ENCODE peak calls at places on chromosome 21, in six cellular contexts. K, T, Q, O, L and C are unnamed samples.

GRCh38 chr21:38037416-38037815 is 121.2 kb upstream of the KCNJ6 start:
- DNase-seq in K (no peak), T (peak; percentile 39), Q (no peak), O (no peak), L (no peak), C (no peak)

GRCh38 chr21:35924714-35925301 is 135.5 kb downstream of the SETD4 start:
- DNase-seq in K (no peak), T (peak; percentile 96), Q (no peak), O (no peak), L (no peak), C (no peak)

GRCh38 chr21:33266050-33266783 is at the start of gene IL10RB:
- DNase-seq in K (peak; percentile 64), T (peak; percentile 54), Q (no peak), O (peak; percentile 93), L (peak; percentile 77), C (peak; percentile 85)

GRCh38 chr21:33539612-33540011 is 2.3 kb downstream of the GART start:
- DNase-seq in K (no peak), T (peak; percentile 35), Q (no peak), O (no peak), L (no peak), C (no peak)

GRCh38 chr21:45380566-45380965 is 24.4 kb upstream of the COL18A1 start:
- DNase-seq in K (no peak), T (no peak), Q (no peak), O (peak; percentile 64), L (no peak), C (peak; percentile 52)

GRCh38 chr21:36596174-36596573 is 102.7 kb upstream of the SIM2 start:
- DNase-seq in K (no peak), T (no peak), Q (no peak), O (no peak), L (no peak), C (no peak)

GRCh38 chr21:15293251-15293650 is 228.5 kb upstream of the NRIP1 start:
- DNase-seq in K (no peak), T (peak; percentile 96), Q (peak; percentile 28), O (no peak), L (no peak), C (no peak)

GRCh38 chr21:42041246-42041645 is 29.9 kb upstream of the UMODL1 start:
- DNase-seq in K (no peak), T (no peak), Q (no peak), O (no peak), L (no peak), C (no peak)

GRCh38 chr21:46486481-46487000 is 27.9 kb downstream of the DIP2A start:
- DNase-seq in K (no peak), T (no peak), Q (no peak), O (no peak), L (no peak), C (no peak)

GRCh38 chr21:27818847-27819246 is 852.0 kb upstream of the ADAMTS5 start:
- DNase-seq in K (no peak), T (no peak), Q (no peak), O (no peak), L (no peak), C (no peak)

GRCh38 chr21:45618846-45619485 is 24.6 kb upstream of the PCBP3 start:
- DNase-seq in K (no peak), T (peak; percentile 9), Q (no peak), O (peak; percentile 55), L (no peak), C (peak; percentile 33)

GRCh38 chr21:16634522-16634914 is 878.3 kb upstream of the CXADR start:
- DNase-seq in K (no peak), T (no peak), Q (no peak), O (no peak), L (no peak), C (no peak)

GRCh38 chr21:14889080-14889805 is 175.6 kb downstream of the NRIP1 start:
- DNase-seq in K (no peak), T (peak; percentile 80), Q (no peak), O (no peak), L (no peak), C (no peak)

GRCh38 chr21:42406201-42406601 is 2.5 kb downstream of the UBASH3A start:
- DNase-seq in K (no peak), T (no peak), Q (no peak), O (peak; percentile 87), L (peak; percentile 85), C (no peak)

GRCh38 chr21:34707876-34708325 is 39.1 kb downstream of the CLIC6 start:
- DNase-seq in K (peak; percentile 3), T (no peak), Q (no peak), O (no peak), L (peak; percentile 81), C (no peak)

GRCh38 chr21:38760017-38760761 is 45.5 kb upstream of the ETS2 start:
- DNase-seq in K (no peak), T (peak; percentile 77), Q (no peak), O (no peak), L (no peak), C (no peak)

GRCh38 chr21:15272591-15272990 is 207.8 kb upstream of the NRIP1 start:
- DNase-seq in K (no peak), T (peak; percentile 80), Q (no peak), O (no peak), L (no peak), C (no peak)

GRCh38 chr21:35144978-35145377 is 95.9 kb upstream of the RUNX1 start:
- DNase-seq in K (no peak), T (no peak), Q (no peak), O (no peak), L (no peak), C (no peak)

GRCh38 chr21:36249576-36250422 is 70.2 kb upstream of the MORC3 start:
- DNase-seq in K (no peak), T (no peak), Q (no peak), O (no peak), L (no peak), C (no peak)

GRCh38 chr21:45990741-45991605 is 9.4 kb downstream of the COL6A1 start:
- DNase-seq in K (no peak), T (no peak), Q (no peak), O (peak; percentile 86), L (no peak), C (peak; percentile 55)

GRCh38 chr21:46159841-46160562 is 4.6 kb upstream of the FTCD start:
- DNase-seq in K (no peak), T (no peak), Q (no peak), O (peak; percentile 81), L (peak; percentile 26), C (peak; percentile 51)

GRCh38 chr21:44418108-44418875 is 37.0 kb upstream of the LRRC3 start:
- DNase-seq in K (no peak), T (no peak), Q (no peak), O (peak; percentile 85), L (no peak), C (peak; percentile 52)

GRCh38 chr21:34814529-34814951 is 145.7 kb downstream of the CLIC6 start:
- DNase-seq in K (no peak), T (no peak), Q (no peak), O (no peak), L (no peak), C (no peak)

GRCh38 chr21:17602874-17603273 is 9.8 kb downstream of the BTG3 start:
- DNase-seq in K (no peak), T (peak; percentile 75), Q (no peak), O (no peak), L (no peak), C (no peak)

GRCh38 chr21:46017148-46017547 is 35.6 kb downstream of the COL6A1 start:
- DNase-seq in K (no peak), T (no peak), Q (no peak), O (no peak), L (no peak), C (no peak)

GRCh38 chr21:29240136-29240535 is 58.6 kb upstream of the BACH1 start:
- DNase-seq in K (no peak), T (no peak), Q (no peak), O (no peak), L (no peak), C (no peak)

GRCh38 chr21:31198575-31198974 is 145.5 kb downstream of the TIAM1 start:
- DNase-seq in K (no peak), T (peak; percentile 41), Q (no peak), O (no peak), L (no peak), C (no peak)

GRCh38 chr21:42320791-42321190 is 5.6 kb upstream of the TFF3 start:
- DNase-seq in K (no peak), T (no peak), Q (no peak), O (no peak), L (peak; percentile 26), C (no peak)

GRCh38 chr21:22657786-22658185 is 1659.6 kb downstream of the NCAM2 start:
- DNase-seq in K (no peak), T (no peak), Q (no peak), O (no peak), L (no peak), C (no peak)